ENCODE peak calls at places on chromosomes 11 and 22, in five cellular contexts. K, H, W, F and J are unnamed samples.

GRCh38 chr11:20337526-20338154 is 25.9 kb upstream of the HTATIP2 start:
- DNase-seq in W (no peak), K (peak), F (no peak), H (no peak), J (peak)

GRCh38 chr22:30927806-30928205 is 40.8 kb downstream of the MORC2 start:
- DNase-seq in K (no peak), H (no peak), F (no peak), W (no peak), J (no peak)

GRCh38 chr11:115360186-115360824 is 143.9 kb downstream of the CADM1 start:
- DNase-seq in F (no peak), H (no peak), W (no peak), K (no peak), J (no peak)

GRCh38 chr11:2997406-2997805 is 5.3 kb upstream of the NAP1L4 start:
- DNase-seq in W (no peak), F (no peak), H (no peak), K (no peak), J (no peak)

GRCh38 chr11:89477175-89477574 is 14.0 kb downstream of the NOX4 start:
- DNase-seq in H (no peak), F (no peak), W (no peak), K (peak), J (no peak)

GRCh38 chr11:117110294-117110950 is 12.2 kb upstream of the SIK3 start:
- DNase-seq in H (peak), F (no peak), W (no peak), K (no peak), J (no peak)

GRCh38 chr11:86249307-86250098 is 5.0 kb downstream of the EED start:
- DNase-seq in K (no peak), F (no peak), W (no peak), H (no peak), J (no peak)

GRCh38 chr22:27278986-27279385 is 522.6 kb downstream of the MN1 start:
- DNase-seq in F (no peak), W (no peak), K (no peak), H (no peak), J (no peak)

GRCh38 chr22:50089231-50090140 is at the start of gene MOV10L1:
- DNase-seq in H (no peak), F (no peak), W (no peak), K (no peak), J (no peak)

GRCh38 chr11:34192481-34193401 is 87.3 kb downstream of the NAT10 start:
- DNase-seq in H (no peak), W (no peak), F (no peak), K (peak), J (no peak)

GRCh38 chr11:121466063-121466794 is 13.5 kb upstream of the SORL1-AS1 start:
- DNase-seq in K (peak), W (no peak), F (peak), H (peak), J (no peak)

GRCh38 chr11:6845383-6845782 is at the start of gene OR10A5:
- DNase-seq in W (no peak), F (no peak), H (no peak), K (no peak), J (no peak)

GRCh38 chr22:49052023-49052538 is 775.6 kb downstream of the BRD1 start:
- DNase-seq in K (no peak), W (no peak), H (peak), F (peak), J (peak)

GRCh38 chr22:37898441-37899181 is 7.5 kb upstream of the MICALL1 start:
- DNase-seq in W (no peak), F (no peak), H (peak), K (no peak), J (no peak)

DNA sequence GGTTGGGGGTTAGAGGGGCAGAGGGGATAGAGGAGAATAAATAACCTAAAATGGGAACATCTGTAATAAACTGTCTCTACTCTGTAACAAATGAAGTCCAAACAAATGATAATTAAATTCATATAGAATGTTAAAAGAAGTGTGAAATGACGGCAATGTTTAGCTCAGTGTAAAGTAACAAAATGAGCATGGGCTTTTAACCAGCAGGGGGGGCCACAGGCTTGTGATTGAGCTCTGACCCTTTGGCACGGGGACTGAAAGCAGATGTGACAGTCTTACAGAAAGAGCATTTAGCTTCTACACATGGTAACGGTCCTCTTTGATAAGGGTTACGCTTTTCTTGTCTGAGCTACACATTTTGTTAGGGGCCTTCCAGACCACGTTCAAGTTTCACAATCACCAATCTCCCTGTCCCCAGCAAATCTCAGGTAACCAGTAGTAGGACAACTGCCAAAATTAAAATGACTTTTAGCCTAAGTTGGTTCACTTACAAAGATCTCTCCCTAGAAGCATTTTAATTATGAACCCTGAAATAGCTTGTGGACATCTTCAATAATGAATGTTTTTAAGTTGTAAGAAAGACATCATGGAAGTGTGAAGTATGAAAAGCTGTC is 262.5 kb downstream of the DCDC1 start:
- DNase-seq in W (peak), K (peak), H (peak), F (peak), J (peak)
- TF ChIP-seq CTCF in W (peak), K (peak), H (peak), F (peak), J (peak)

DNA sequence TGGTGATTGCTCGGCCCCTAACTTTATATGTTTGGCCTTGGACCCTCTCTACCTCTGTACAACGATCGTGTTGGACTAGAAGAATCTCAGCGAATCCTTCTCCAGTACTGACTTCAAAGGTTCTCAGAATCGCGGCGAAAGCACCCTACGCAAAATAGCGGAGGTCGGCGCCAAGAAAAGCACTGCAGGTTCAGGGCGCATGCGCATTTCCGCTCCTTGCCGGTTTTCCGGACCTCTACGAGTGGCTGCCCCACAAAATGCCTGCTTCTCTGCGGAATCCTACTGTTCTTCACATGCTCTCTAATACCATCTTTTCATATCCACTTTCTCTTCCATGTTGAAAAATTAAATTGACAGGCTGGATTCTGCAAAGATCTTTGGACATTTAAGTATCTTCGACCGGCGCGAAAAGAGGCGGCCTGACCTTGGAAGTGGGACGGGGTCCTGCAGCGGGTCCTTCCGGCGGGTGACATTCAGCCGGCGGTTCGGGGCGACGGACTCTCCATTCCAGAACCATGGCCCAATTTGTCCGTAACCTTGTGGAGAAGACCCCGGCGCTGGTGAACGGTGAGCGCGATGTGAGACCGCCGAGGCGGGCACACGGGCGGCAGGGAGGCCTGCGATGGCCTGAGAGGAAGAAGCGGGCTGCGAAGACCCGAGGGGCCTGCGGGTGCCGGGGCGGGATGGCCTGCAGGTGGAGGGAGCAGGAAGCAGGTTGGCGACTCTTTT is at the start of gene ATP5MG:
- DNase-seq in W (peak), F (peak), K (peak), H (peak), J (peak)
- TF ChIP-seq CTCF in W (no peak), F (no peak), K (peak), H (no peak), J (no peak)

GRCh38 chr11:105219670-105220069 is 80.1 kb upstream of the CARD18 start:
- DNase-seq in W (no peak), F (no peak), H (no peak), K (no peak), J (no peak)

GRCh38 chr11:105220175-105220574 is 80.6 kb upstream of the CARD18 start:
- DNase-seq in H (no peak), F (no peak), W (no peak), K (no peak), J (no peak)

GRCh38 chr11:105224859-105225258 is 85.3 kb upstream of the CARD18 start:
- DNase-seq in K (no peak), H (no peak), F (no peak), W (no peak), J (no peak)

GRCh38 chr11:105215528-105215927 is 76.0 kb upstream of the CARD18 start:
- DNase-seq in F (no peak), H (no peak), W (no peak), K (no peak), J (no peak)

GRCh38 chr11:105219269-105219668 is 79.7 kb upstream of the CARD18 start:
- DNase-seq in H (no peak), F (no peak), W (no peak), K (no peak), J (no peak)
- TF ChIP-seq CTCF in H (no peak), F (no peak), W (no peak), K (no peak), J (no peak)

DNA sequence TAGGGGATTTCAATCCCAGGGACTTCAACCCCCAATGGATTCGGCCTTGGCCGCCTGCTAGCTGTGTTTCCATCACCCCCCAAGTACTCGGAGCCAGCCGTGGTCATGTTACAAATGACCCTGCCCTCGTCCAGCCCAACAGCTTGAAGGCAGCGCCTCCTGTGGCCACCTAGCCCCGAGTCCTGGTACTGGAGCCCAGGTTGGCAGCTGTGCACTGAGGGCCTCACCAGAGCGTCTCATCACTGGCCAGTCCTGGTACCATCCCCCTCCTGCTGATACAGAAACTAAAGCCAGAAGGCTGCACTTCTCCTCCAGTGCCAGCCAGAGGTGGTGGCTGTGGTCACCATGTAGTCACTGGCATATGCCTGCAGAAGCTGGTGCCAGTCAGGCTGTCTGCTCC is 44.9 kb upstream of the FADD start:
- DNase-seq in W (no peak), K (peak), F (no peak), H (no peak), J (no peak)
- TF ChIP-seq CTCF in W (no peak), K (peak), F (no peak), H (no peak), J (no peak)

DNA sequence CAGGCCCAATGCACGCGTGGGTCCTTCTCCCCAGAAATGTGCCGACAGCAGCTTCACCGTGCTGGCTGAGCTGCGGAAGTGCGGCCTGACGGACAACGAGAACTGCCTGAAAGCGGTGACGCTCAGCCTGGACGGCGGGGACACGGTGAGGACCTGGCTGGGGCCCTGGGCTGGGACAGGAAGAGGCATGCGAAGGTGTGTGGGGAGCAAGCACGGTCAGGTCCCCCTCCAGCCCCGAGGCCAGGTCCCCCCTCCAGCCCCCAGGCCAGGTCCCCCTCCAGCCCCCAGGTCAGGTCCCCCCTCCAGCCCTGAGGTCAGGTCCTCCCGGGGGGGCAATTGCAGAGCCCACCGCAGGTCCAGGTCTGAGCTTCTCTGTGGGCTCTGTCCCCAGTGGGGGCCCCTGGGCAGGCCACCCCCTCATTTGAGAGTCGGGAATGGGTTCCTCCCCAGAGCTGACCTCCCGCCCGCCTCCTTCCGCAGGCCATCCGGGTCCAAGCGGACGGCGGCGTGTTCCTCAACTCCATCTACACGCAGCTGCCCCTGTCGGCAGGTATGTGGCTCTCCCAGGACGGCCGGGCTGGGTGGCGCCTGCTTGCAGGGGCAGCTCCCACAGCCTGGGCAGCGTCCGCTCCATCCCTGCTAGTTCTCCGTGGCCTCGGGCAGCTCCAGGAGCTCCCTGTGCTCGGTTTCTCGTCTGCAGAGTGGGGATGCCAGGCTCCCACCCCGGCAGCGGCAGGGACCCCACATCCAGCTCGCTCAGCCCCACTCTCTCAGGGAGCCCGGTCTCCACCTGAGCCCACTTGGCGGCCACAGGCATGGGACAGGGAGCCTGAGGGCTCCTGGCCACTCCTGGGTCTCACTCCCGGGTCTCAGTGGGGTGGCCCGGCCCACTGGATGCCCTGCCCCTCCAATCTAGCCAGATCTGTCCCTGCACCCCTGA is 7.9 kb downstream of the MUC5B start:
- DNase-seq in W (no peak), F (peak), H (peak), K (no peak), J (no peak)
- TF ChIP-seq CTCF in W (no peak), F (no peak), H (no peak), K (no peak), J (no peak)